ENCODE peak calls at places on chromosome 16, in four cellular contexts. One of them, this sample, is unnamed.
A peak's percentile ranks its signal among the peaks of the same experiment; 100 is the strongest.

GRCh38 chr16:984106-984505 is 2.5 kb downstream of the SOX8 start:
- DNase-seq in lung microvascular endothelial cell: no peak
- DNase-seq in stimulated activated CD4-positive, alpha-beta T cell treated with anti-CD3 and anti-CD28 coated beads, Interleukin-2, amount 100 ng/mL, for 24 hours: no peak
- DNase-seq in NCI-H774: no peak
- DNase-seq in this sample: no peak

GRCh38 chr16:84806890-84807258 is 12.9 kb upstream of the CRISPLD2 start:
- DNase-seq in NCI-H774: no peak
- DNase-seq in stimulated activated CD4-positive, alpha-beta T cell treated with anti-CD3 and anti-CD28 coated beads, Interleukin-2, amount 100 ng/mL, for 24 hours: no peak
- DNase-seq in lung microvascular endothelial cell: no peak
- DNase-seq in this sample: no peak

GRCh38 chr16:3824121-3824795 is 56.3 kb downstream of the CREBBP start:
- DNase-seq in stimulated activated CD4-positive, alpha-beta T cell treated with anti-CD3 and anti-CD28 coated beads, Interleukin-2, amount 100 ng/mL, for 24 hours: no peak
- DNase-seq in NCI-H774: no peak
- DNase-seq in lung microvascular endothelial cell: no peak
- DNase-seq in this sample: no peak

GRCh38 chr16:57752581-57753447 is 17.2 kb downstream of the KATNB1 start:
- DNase-seq in stimulated activated CD4-positive, alpha-beta T cell treated with anti-CD3 and anti-CD28 coated beads, Interleukin-2, amount 100 ng/mL, for 24 hours: no peak
- DNase-seq in NCI-H774: no peak
- DNase-seq in lung microvascular endothelial cell: no peak
- DNase-seq in this sample: no peak

GRCh38 chr16:85611455-85612190 is 1.5 kb upstream of the GSE1 start:
- DNase-seq in lung microvascular endothelial cell: peak; percentile 79
- DNase-seq in stimulated activated CD4-positive, alpha-beta T cell treated with anti-CD3 and anti-CD28 coated beads, Interleukin-2, amount 100 ng/mL, for 24 hours: peak; percentile 50
- DNase-seq in NCI-H774: peak; percentile 60
- DNase-seq in this sample: peak; percentile 70

GRCh38 chr16:72542103-72542502 is 370.1 kb upstream of the PMFBP1 start:
- DNase-seq in NCI-H774: no peak
- DNase-seq in lung microvascular endothelial cell: no peak
- DNase-seq in stimulated activated CD4-positive, alpha-beta T cell treated with anti-CD3 and anti-CD28 coated beads, Interleukin-2, amount 100 ng/mL, for 24 hours: no peak
- DNase-seq in this sample: no peak

GRCh38 chr16:82043680-82044584 is 8.9 kb downstream of the HSD17B2 start:
- DNase-seq in NCI-H774: no peak
- DNase-seq in lung microvascular endothelial cell: no peak
- DNase-seq in stimulated activated CD4-positive, alpha-beta T cell treated with anti-CD3 and anti-CD28 coated beads, Interleukin-2, amount 100 ng/mL, for 24 hours: no peak
- DNase-seq in this sample: no peak

GRCh38 chr16:77557385-77557784 is 122.6 kb upstream of the ADAMTS18 start:
- DNase-seq in stimulated activated CD4-positive, alpha-beta T cell treated with anti-CD3 and anti-CD28 coated beads, Interleukin-2, amount 100 ng/mL, for 24 hours: no peak
- DNase-seq in NCI-H774: no peak
- DNase-seq in lung microvascular endothelial cell: no peak
- DNase-seq in this sample: no peak

GRCh38 chr16:50994995-50995394 is 156.1 kb downstream of the SALL1 start:
- DNase-seq in stimulated activated CD4-positive, alpha-beta T cell treated with anti-CD3 and anti-CD28 coated beads, Interleukin-2, amount 100 ng/mL, for 24 hours: no peak
- DNase-seq in lung microvascular endothelial cell: no peak
- DNase-seq in NCI-H774: no peak
- DNase-seq in this sample: no peak

GRCh38 chr16:14202697-14203096 is 131.6 kb downstream of the MRTFB start:
- DNase-seq in lung microvascular endothelial cell: peak; percentile 83
- DNase-seq in NCI-H774: peak; percentile 89
- DNase-seq in stimulated activated CD4-positive, alpha-beta T cell treated with anti-CD3 and anti-CD28 coated beads, Interleukin-2, amount 100 ng/mL, for 24 hours: no peak
- DNase-seq in this sample: no peak

GRCh38 chr16:70576431-70577255 is 53.0 kb downstream of the SF3B3 start:
- DNase-seq in NCI-H774: no peak
- DNase-seq in lung microvascular endothelial cell: peak; percentile 69
- DNase-seq in stimulated activated CD4-positive, alpha-beta T cell treated with anti-CD3 and anti-CD28 coated beads, Interleukin-2, amount 100 ng/mL, for 24 hours: no peak
- DNase-seq in this sample: no peak

GRCh38 chr16:66687906-66688625 is 8.5 kb downstream of the CMTM4 start:
- DNase-seq in lung microvascular endothelial cell: no peak
- DNase-seq in NCI-H774: no peak
- DNase-seq in stimulated activated CD4-positive, alpha-beta T cell treated with anti-CD3 and anti-CD28 coated beads, Interleukin-2, amount 100 ng/mL, for 24 hours: no peak
- DNase-seq in this sample: no peak

GRCh38 chr16:14500791-14501190 is 129.3 kb downstream of the PARN start:
- DNase-seq in NCI-H774: no peak
- DNase-seq in lung microvascular endothelial cell: no peak
- DNase-seq in stimulated activated CD4-positive, alpha-beta T cell treated with anti-CD3 and anti-CD28 coated beads, Interleukin-2, amount 100 ng/mL, for 24 hours: no peak
- DNase-seq in this sample: no peak

GRCh38 chr16:81469710-81470481 is 25.3 kb downstream of the CMIP start:
- DNase-seq in NCI-H774: no peak
- DNase-seq in stimulated activated CD4-positive, alpha-beta T cell treated with anti-CD3 and anti-CD28 coated beads, Interleukin-2, amount 100 ng/mL, for 24 hours: peak; percentile 24
- DNase-seq in lung microvascular endothelial cell: no peak
- DNase-seq in this sample: no peak

GRCh38 chr16:89841275-89841674 is 13.0 kb downstream of the SPIRE2 start:
- DNase-seq in NCI-H774: no peak
- DNase-seq in lung microvascular endothelial cell: no peak
- DNase-seq in stimulated activated CD4-positive, alpha-beta T cell treated with anti-CD3 and anti-CD28 coated beads, Interleukin-2, amount 100 ng/mL, for 24 hours: no peak
- DNase-seq in this sample: no peak

GRCh38 chr16:85891033-85891775 is 7.8 kb upstream of the IRF8 start:
- DNase-seq in lung microvascular endothelial cell: no peak
- DNase-seq in NCI-H774: no peak
- DNase-seq in stimulated activated CD4-positive, alpha-beta T cell treated with anti-CD3 and anti-CD28 coated beads, Interleukin-2, amount 100 ng/mL, for 24 hours: no peak
- DNase-seq in this sample: no peak

GRCh38 chr16:84513111-84514065 is 8.9 kb upstream of the MEAK7 start:
- DNase-seq in stimulated activated CD4-positive, alpha-beta T cell treated with anti-CD3 and anti-CD28 coated beads, Interleukin-2, amount 100 ng/mL, for 24 hours: no peak
- DNase-seq in lung microvascular endothelial cell: no peak
- DNase-seq in NCI-H774: no peak
- DNase-seq in this sample: no peak

GRCh38 chr16:27195941-27196595 is 7.3 kb upstream of the KDM8 start:
- DNase-seq in lung microvascular endothelial cell: no peak
- DNase-seq in NCI-H774: no peak
- DNase-seq in stimulated activated CD4-positive, alpha-beta T cell treated with anti-CD3 and anti-CD28 coated beads, Interleukin-2, amount 100 ng/mL, for 24 hours: peak; percentile 32
- DNase-seq in this sample: no peak

GRCh38 chr16:47254771-47255170 is 111.0 kb upstream of the NETO2 start:
- DNase-seq in NCI-H774: no peak
- DNase-seq in lung microvascular endothelial cell: no peak
- DNase-seq in stimulated activated CD4-positive, alpha-beta T cell treated with anti-CD3 and anti-CD28 coated beads, Interleukin-2, amount 100 ng/mL, for 24 hours: no peak
- DNase-seq in this sample: no peak

GRCh38 chr16:83158320-83158957 is 531.7 kb downstream of the CDH13 start:
- DNase-seq in lung microvascular endothelial cell: no peak
- DNase-seq in NCI-H774: no peak
- DNase-seq in stimulated activated CD4-positive, alpha-beta T cell treated with anti-CD3 and anti-CD28 coated beads, Interleukin-2, amount 100 ng/mL, for 24 hours: no peak
- DNase-seq in this sample: no peak

This sample was measured in NCI-H524 treated with DMSO at 0.1 percent for 48 hours.